ENCODE peak calls at places on chromosome 11, in ten cellular contexts. A is fibroblast of lung, E is neural progenitor cell, W is endothelial cell of umbilical vein, Z is HCT116, L is PC-3, T is MM.1S, J is HepG2, K is PC-9, G is OCI-LY7. M is an unnamed sample.

GRCh38 chr11:111429066-111429506 is 50.0 kb upstream of the POU2AF1 start:
- DNase-seq in E (peak; percentile 26), G (peak; percentile 85), Z (peak; percentile 39), T (peak; percentile 87), A (no peak), W (peak; percentile 23), L (peak; percentile 66), J (peak; percentile 64), K (peak; percentile 55), M (peak; percentile 62)

GRCh38 chr11:121132211-121132976 is 31.4 kb downstream of the TECTA start:
- DNase-seq in A (peak; percentile 17), G (no peak), J (no peak), Z (peak; percentile 54), L (peak; percentile 74), K (peak; percentile 57), T (no peak), W (no peak), E (no peak), M (no peak)

GRCh38 chr11:124415356-124415923 is 9.2 kb downstream of the OR8B4 start:
- DNase-seq in Z (peak; percentile 46), J (peak; percentile 37), E (peak; percentile 72), A (peak; percentile 40), T (peak; percentile 55), W (peak; percentile 42), L (peak; percentile 69), K (peak; percentile 39), G (peak; percentile 64), M (peak; percentile 8)

GRCh38 chr11:120578591-120579154 is 67.1 kb downstream of the GRIK4 start:
- DNase-seq in T (no peak), L (no peak), G (no peak), Z (no peak), K (no peak), E (no peak), J (no peak), W (no peak), A (no peak), M (no peak)

GRCh38 chr11:100546714-100547113 is 140.4 kb upstream of the ARHGAP42 start:
- DNase-seq in T (no peak), W (peak; percentile 12), G (no peak), A (peak; percentile 67), K (peak; percentile 89), Z (peak; percentile 21), L (peak; percentile 95), E (no peak), J (no peak), M (no peak)

GRCh38 chr11:103202048-103202651 is 92.9 kb downstream of the DYNC2H1 start:
- DNase-seq in L (peak; percentile 74), T (peak; percentile 38), Z (peak; percentile 22), W (peak; percentile 56), E (peak; percentile 29), G (peak; percentile 23), J (peak; percentile 10), A (peak; percentile 38), K (peak; percentile 18), M (no peak)

GRCh38 chr11:124891390-124891861 is 6.2 kb downstream of the ROBO4 start:
- DNase-seq in A (no peak), L (no peak), G (no peak), W (no peak), Z (no peak), K (no peak), E (no peak), J (no peak), T (no peak), M (no peak)

GRCh38 chr11:63007920-63008319 is 7.7 kb downstream of the SLC22A8 start:
- DNase-seq in G (no peak), E (no peak), L (no peak), T (no peak), W (no peak), J (no peak), A (no peak), K (no peak), Z (no peak), M (no peak)

GRCh38 chr11:73324116-73324515 is 16.0 kb downstream of the ARHGEF17 start:
- DNase-seq in L (no peak), G (no peak), A (no peak), Z (no peak), K (no peak), J (no peak), T (no peak), W (no peak), E (no peak), M (no peak)

GRCh38 chr11:73324665-73325035 is 16.6 kb downstream of the ARHGEF17 start:
- DNase-seq in W (no peak), L (no peak), G (no peak), A (no peak), J (no peak), Z (no peak), T (no peak), E (no peak), K (no peak), M (no peak)

GRCh38 chr11:73323464-73323863 is 15.4 kb downstream of the ARHGEF17 start:
- DNase-seq in W (peak; percentile 70), J (peak; percentile 41), L (no peak), A (peak; percentile 84), T (no peak), G (no peak), K (no peak), Z (no peak), E (peak; percentile 82), M (no peak)

GRCh38 chr11:73326929-73327811 is 19.1 kb downstream of the ARHGEF17 start:
- DNase-seq in W (no peak), E (no peak), A (peak; percentile 81), T (no peak), J (no peak), G (no peak), L (peak; percentile 71), K (peak; percentile 60), Z (no peak), M (no peak)

DNA sequence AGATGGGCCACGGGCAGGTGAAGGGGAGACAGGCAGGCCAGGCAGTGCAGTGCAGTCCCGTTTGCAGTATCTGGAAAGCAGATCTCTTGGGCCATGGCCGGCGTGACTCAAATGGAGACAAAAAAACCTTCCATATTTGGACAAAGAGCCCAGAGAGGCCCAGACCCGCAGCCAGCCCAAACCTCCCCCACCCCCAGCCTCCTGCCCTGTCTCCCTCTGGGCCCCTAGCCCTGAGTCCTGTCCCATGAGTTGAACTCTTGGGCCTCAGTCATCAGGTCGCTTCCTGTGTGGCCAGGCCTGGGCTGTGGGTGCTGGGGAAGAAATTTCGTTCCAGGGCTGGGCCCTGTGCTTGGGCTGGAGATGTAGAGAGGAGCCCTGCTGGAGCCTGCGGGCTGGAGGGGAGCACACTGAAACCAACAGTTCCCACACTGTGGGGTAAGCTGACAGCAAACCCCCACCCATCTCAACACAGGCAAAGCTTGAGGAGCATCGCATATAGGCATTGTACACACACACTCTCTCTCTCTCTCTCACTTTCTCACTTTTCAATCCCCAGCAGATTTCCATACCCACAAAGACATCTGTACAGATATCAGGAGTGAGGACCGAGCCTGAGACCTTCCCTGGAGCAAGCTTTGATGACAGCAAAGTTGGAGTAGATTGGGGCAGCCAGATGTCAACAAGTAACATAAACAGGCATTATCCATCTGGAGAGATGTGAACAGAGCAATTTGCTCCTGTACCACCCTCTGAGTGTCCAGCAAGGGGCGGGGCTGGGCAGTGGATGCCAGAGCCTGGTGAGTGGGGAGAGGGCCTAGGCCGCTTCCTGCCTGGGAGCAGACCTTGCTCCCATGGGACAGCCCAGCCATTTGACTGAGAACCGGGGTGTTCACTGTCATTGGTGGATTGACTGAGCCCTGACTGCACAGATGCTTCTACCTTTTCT is 17.2 kb downstream of the ARHGEF17 start:
- DNase-seq in G (no peak), T (no peak), E (no peak), J (peak; percentile 66), Z (no peak), K (no peak), L (no peak), A (peak; percentile 66), W (no peak), M (no peak)
- H3K36me3 ChIP-seq in G (no peaks in the 10 kb centered on the region), T (no peaks in the 10 kb centered on the region), E (no peaks in the 10 kb centered on the region), J (peaks cover 5% of the 10 kb centered on the region), Z (no peaks in the 10 kb centered on the region), K (no peaks in the 10 kb centered on the region), L (no peaks in the 10 kb centered on the region), A (no peaks in the 10 kb centered on the region), W (peaks cover 9% of the 10 kb centered on the region), M (no peaks in the 10 kb centered on the region)

GRCh38 chr11:47259178-47259977 is 1.6 kb downstream of the NR1H3 start:
- DNase-seq in J (peak; percentile 46), L (peak; percentile 82), A (no peak), Z (no peak), G (peak; percentile 72), T (peak; percentile 23), W (peak; percentile 57), K (peak; percentile 90), E (peak; percentile 75), M (peak; percentile 48)
- H2AFZ ChIP-seq in J (no peak overlapping the region), L (peak overlapping the region; percentile 56), A (no peak overlapping the region), Z (no peak overlapping the region), G (no peak overlapping the region), T (no peak overlapping the region), W (no peak overlapping the region), K (no peak overlapping the region), E (peak overlapping the region; percentile 42), M (no peak overlapping the region)

GRCh38 chr11:95918720-95919119 is 5.2 kb downstream of the MTMR2 start:
- DNase-seq in G (no peak), E (no peak), Z (no peak), K (no peak), T (no peak), W (no peak), L (no peak), J (no peak), A (no peak), M (no peak)

GRCh38 chr11:95916049-95916448 is 7.9 kb downstream of the MTMR2 start:
- DNase-seq in W (no peak), K (no peak), G (no peak), A (no peak), L (no peak), J (no peak), E (no peak), T (no peak), Z (no peak), M (no peak)

GRCh38 chr11:95917188-95918036 is 6.5 kb downstream of the MTMR2 start:
- DNase-seq in L (peak; percentile 88), G (no peak), A (peak; percentile 63), E (no peak), K (peak; percentile 38), J (no peak), T (no peak), W (peak; percentile 97), Z (no peak), M (no peak)

GRCh38 chr11:95919514-95919913 is 4.4 kb downstream of the MTMR2 start:
- DNase-seq in G (no peak), L (no peak), K (no peak), W (no peak), Z (no peak), E (no peak), A (no peak), T (no peak), J (no peak), M (no peak)

GRCh38 chr11:95918056-95918455 is 5.9 kb downstream of the MTMR2 start:
- DNase-seq in W (no peak), K (no peak), T (no peak), G (no peak), J (no peak), E (no peak), Z (no peak), A (no peak), L (no peak), M (no peak)
- H3K4me2 ChIP-seq in W (peak overlapping the region; percentile 74), K (no peak overlapping the region), T (no peak overlapping the region), G (no peak overlapping the region), J (no peak overlapping the region), E (no peak overlapping the region), Z (no peak overlapping the region), A (no peak overlapping the region), L (no peak overlapping the region), M (no peak overlapping the region)

GRCh38 chr11:69060806-69061712 is 12.3 kb downstream of the TPCN2 start:
- DNase-seq in T (no peak), K (no peak), J (no peak), E (no peak), G (no peak), W (no peak), A (no peak), L (no peak), Z (no peak), M (no peak)

GRCh38 chr11:69060005-69060404 is 11.3 kb downstream of the TPCN2 start:
- DNase-seq in L (no peak), Z (no peak), A (no peak), G (no peak), K (no peak), J (no peak), W (no peak), E (no peak), T (no peak), M (no peak)

GRCh38 chr11:69062169-69062855 is 13.6 kb downstream of the TPCN2 start:
- DNase-seq in L (no peak), A (no peak), K (no peak), Z (no peak), W (no peak), E (no peak), G (no peak), T (no peak), J (no peak), M (no peak)

GRCh38 chr11:69062873-69063665 is 14.3 kb downstream of the TPCN2 start:
- DNase-seq in L (no peak), W (no peak), J (no peak), G (no peak), E (no peak), K (no peak), T (no peak), Z (no peak), A (no peak), M (no peak)

GRCh38 chr11:69061713-69062053 is 13.0 kb downstream of the TPCN2 start:
- DNase-seq in K (no peak), L (no peak), G (no peak), T (no peak), Z (no peak), J (no peak), E (no peak), W (no peak), A (no peak), M (no peak)
- H3K36me3 ChIP-seq in K (no peaks in the 10 kb centered on the region), L (no peaks in the 10 kb centered on the region), G (peaks cover 62% of the 10 kb centered on the region), T (no peaks in the 10 kb centered on the region), Z (no peaks in the 10 kb centered on the region), J (peaks cover 7% of the 10 kb centered on the region), E (no peaks in the 10 kb centered on the region), W (peaks cover 9% of the 10 kb centered on the region), A (peaks cover 5% of the 10 kb centered on the region), M (peaks cover 31% of the 10 kb centered on the region)

M was measured in DND-41.